ENCODE peak calls at places on chromosomes 13 and 19, in five cellular contexts. M is NCI-H526 treated with DMSO at 0.1 percent for 48 hours, X is SW480, C is smooth muscle cell of the brain vasculature, P is HAP-1. K is an unnamed sample.

GRCh38 chr13:99280166-99280565 is 22.0 kb upstream of the GPR18 start:
- DNase-seq in X (no peak), M (no peak), P (no peak), C (no peak), K (no peak)

GRCh38 chr13:102978168-102978567 is 88.0 kb downstream of the SLC10A2 start:
- DNase-seq in M (no peak), P (no peak), C (no peak), X (no peak), K (no peak)

GRCh38 chr19:54478677-54479266 is 5.7 kb upstream of the CDC42EP5 start:
- DNase-seq in P (peak), M (peak), C (no peak), X (peak), K (peak)

GRCh38 chr19:10985502-10985901 is 24.7 kb downstream of the SMARCA4 start:
- DNase-seq in P (no peak), C (no peak), M (no peak), X (no peak), K (no peak)

GRCh38 chr19:42206871-42207755 is 10.4 kb downstream of the DEDD2 start:
- DNase-seq in X (peak), P (no peak), C (no peak), M (no peak), K (no peak)

GRCh38 chr19:43751466-43752220 is 3.1 kb downstream of the SMG9 start:
- DNase-seq in X (no peak), C (no peak), P (no peak), M (no peak), K (no peak)

GRCh38 chr19:38850976-38851621 is 1.3 kb upstream of the HNRNPL start:
- DNase-seq in P (no peak), X (no peak), M (no peak), C (no peak), K (peak)

GRCh38 chr13:76667551-76667950 is 218.7 kb downstream of the KCTD12 start:
- DNase-seq in P (no peak), M (no peak), C (peak), X (peak), K (peak)

GRCh38 chr19:47421844-47422395 is 2.6 kb upstream of the MEIS3 start:
- DNase-seq in C (no peak), M (no peak), P (no peak), X (no peak), K (peak)

GRCh38 chr13:32581177-32581786 is 5.0 kb upstream of the PDS5B start:
- DNase-seq in X (peak), C (no peak), P (peak), M (peak), K (no peak)

GRCh38 chr19:2542341-2543069 is 66.6 kb downstream of the GADD45B start:
- DNase-seq in C (peak), M (no peak), X (no peak), P (no peak), K (peak)

GRCh38 chr19:45746866-45747265 is 13.6 kb downstream of the MEIOSIN start:
- DNase-seq in X (no peak), M (no peak), C (no peak), P (no peak), K (no peak)

GRCh38 chr13:85367887-85368286 is 431.3 kb downstream of the SLITRK6 start:
- DNase-seq in X (no peak), M (no peak), P (peak), C (no peak), K (no peak)

GRCh38 chr13:79528759-79529191 is 47.8 kb downstream of the NDFIP2 start:
- DNase-seq in M (no peak), X (no peak), C (no peak), P (no peak), K (no peak)

GRCh38 chr19:50639121-50640112 is at the start of gene SYT3:
- DNase-seq in X (no peak), C (no peak), P (peak), M (peak), K (peak)

GRCh38 chr13:110965038-110965754 is 50.3 kb upstream of the ANKRD10 start:
- DNase-seq in M (no peak), X (peak), P (no peak), C (no peak), K (no peak)

GRCh38 chr13:35179920-35180663 is 238.0 kb downstream of the NBEA start:
- DNase-seq in X (no peak), M (no peak), P (no peak), C (no peak), K (no peak)

GRCh38 chr13:111058796-111059506 is 56.2 kb upstream of the ARHGEF7 start:
- DNase-seq in C (no peak), M (no peak), P (no peak), X (peak), K (peak)

GRCh38 chr13:30159446-30159839 is 147.9 kb downstream of the KATNAL1 start:
- DNase-seq in P (no peak), C (peak), M (no peak), X (peak), K (no peak)

GRCh38 chr19:18866800-18867123 is 29.2 kb downstream of the CERS1 start:
- DNase-seq in M (no peak), P (no peak), C (no peak), X (no peak), K (no peak)

GRCh38 chr13:50400930-50401553 is 385.8 kb downstream of the KCNRG start:
- DNase-seq in P (no peak), M (no peak), C (no peak), X (peak), K (no peak)

GRCh38 chr13:66225071-66225470 is 1005.1 kb downstream of the PCDH9 start:
- DNase-seq in P (peak), C (no peak), M (no peak), X (no peak), K (peak)

GRCh38 chr19:51959791-51960190 is 26.8 kb downstream of the ZNF350 start:
- DNase-seq in P (no peak), M (no peak), X (no peak), C (no peak), K (no peak)

K was measured in mesendoderm.